ENCODE peak calls at places on chromosomes 5 and 9, in nine cellular contexts. One of them, this sample, is unnamed.

GRCh38 chr5:95583992-95584391 is 29.1 kb downstream of the ARSK start:
- DNase-seq in OCI-LY7: no peak
- DNase-seq in stimulated activated CD8-positive, alpha-beta memory T cell treated with anti-CD3 and anti-CD28 coated beads, Interleukin-12 subunit alpha, Interleukin-12 subunit beta, amount 100 ng/mL, for 4 hours: no peak
- DNase-seq in bronchial epithelial cell: peak; percentile 58
- DNase-seq in C1 segment of cervical spinal cord: no peak
- DNase-seq in DMS153: no peak
- DNase-seq in NCI-H2171: no peak
- DNase-seq in H7: no peak
- DNase-seq in RPMI8226: no peak
- DNase-seq in this sample: no peak

GRCh38 chr5:135494196-135494595 is 41.6 kb downstream of the NEUROG1 start:
- DNase-seq in OCI-LY7: no peak
- DNase-seq in stimulated activated CD8-positive, alpha-beta memory T cell treated with anti-CD3 and anti-CD28 coated beads, Interleukin-12 subunit alpha, Interleukin-12 subunit beta, amount 100 ng/mL, for 4 hours: no peak
- DNase-seq in bronchial epithelial cell: no peak
- DNase-seq in C1 segment of cervical spinal cord: no peak
- DNase-seq in DMS153: no peak
- DNase-seq in NCI-H2171: no peak
- DNase-seq in H7: no peak
- DNase-seq in RPMI8226: no peak
- DNase-seq in this sample: no peak

GRCh38 chr9:84697042-84697441 is 27.5 kb downstream of the NTRK2 start:
- DNase-seq in OCI-LY7: no peak
- DNase-seq in stimulated activated CD8-positive, alpha-beta memory T cell treated with anti-CD3 and anti-CD28 coated beads, Interleukin-12 subunit alpha, Interleukin-12 subunit beta, amount 100 ng/mL, for 4 hours: no peak
- DNase-seq in bronchial epithelial cell: no peak
- DNase-seq in C1 segment of cervical spinal cord: no peak
- DNase-seq in DMS153: no peak
- DNase-seq in NCI-H2171: no peak
- DNase-seq in H7: no peak
- DNase-seq in RPMI8226: no peak
- DNase-seq in this sample: no peak

GRCh38 chr9:136666364-136667216 is 3.9 kb downstream of the EGFL7 start:
- DNase-seq in OCI-LY7: no peak
- DNase-seq in stimulated activated CD8-positive, alpha-beta memory T cell treated with anti-CD3 and anti-CD28 coated beads, Interleukin-12 subunit alpha, Interleukin-12 subunit beta, amount 100 ng/mL, for 4 hours: no peak
- DNase-seq in bronchial epithelial cell: no peak
- DNase-seq in C1 segment of cervical spinal cord: no peak
- DNase-seq in DMS153: no peak
- DNase-seq in NCI-H2171: no peak
- DNase-seq in H7: peak; percentile 86
- DNase-seq in RPMI8226: no peak
- DNase-seq in this sample: no peak

GRCh38 chr5:32785639-32786216 is 74.6 kb downstream of the NPR3 start:
- DNase-seq in OCI-LY7: no peak
- DNase-seq in stimulated activated CD8-positive, alpha-beta memory T cell treated with anti-CD3 and anti-CD28 coated beads, Interleukin-12 subunit alpha, Interleukin-12 subunit beta, amount 100 ng/mL, for 4 hours: no peak
- DNase-seq in bronchial epithelial cell: no peak
- DNase-seq in C1 segment of cervical spinal cord: no peak
- DNase-seq in DMS153: no peak
- DNase-seq in NCI-H2171: no peak
- DNase-seq in H7: no peak
- DNase-seq in RPMI8226: no peak
- DNase-seq in this sample: no peak

GRCh38 chr5:171926311-171926710 is 80.1 kb downstream of the FBXW11 start:
- DNase-seq in OCI-LY7: no peak
- DNase-seq in stimulated activated CD8-positive, alpha-beta memory T cell treated with anti-CD3 and anti-CD28 coated beads, Interleukin-12 subunit alpha, Interleukin-12 subunit beta, amount 100 ng/mL, for 4 hours: no peak
- DNase-seq in bronchial epithelial cell: no peak
- DNase-seq in C1 segment of cervical spinal cord: no peak
- DNase-seq in DMS153: no peak
- DNase-seq in NCI-H2171: no peak
- DNase-seq in H7: no peak
- DNase-seq in RPMI8226: no peak
- DNase-seq in this sample: no peak

GRCh38 chr5:93594591-93595419 is 11.8 kb downstream of the NR2F1 start:
- DNase-seq in OCI-LY7: no peak
- DNase-seq in stimulated activated CD8-positive, alpha-beta memory T cell treated with anti-CD3 and anti-CD28 coated beads, Interleukin-12 subunit alpha, Interleukin-12 subunit beta, amount 100 ng/mL, for 4 hours: no peak
- DNase-seq in bronchial epithelial cell: no peak
- DNase-seq in C1 segment of cervical spinal cord: no peak
- DNase-seq in DMS153: no peak
- DNase-seq in NCI-H2171: no peak
- DNase-seq in H7: peak; percentile 79
- DNase-seq in RPMI8226: no peak
- DNase-seq in this sample: no peak

GRCh38 chr5:62982348-62982747 is 403.7 kb downstream of the LRRC70 start:
- DNase-seq in OCI-LY7: no peak
- DNase-seq in stimulated activated CD8-positive, alpha-beta memory T cell treated with anti-CD3 and anti-CD28 coated beads, Interleukin-12 subunit alpha, Interleukin-12 subunit beta, amount 100 ng/mL, for 4 hours: no peak
- DNase-seq in bronchial epithelial cell: no peak
- DNase-seq in C1 segment of cervical spinal cord: no peak
- DNase-seq in DMS153: no peak
- DNase-seq in NCI-H2171: no peak
- DNase-seq in H7: peak; percentile 3
- DNase-seq in RPMI8226: no peak
- DNase-seq in this sample: no peak

GRCh38 chr5:27466959-27467358 is 428.6 kb upstream of the CDH9 start:
- DNase-seq in OCI-LY7: no peak
- DNase-seq in stimulated activated CD8-positive, alpha-beta memory T cell treated with anti-CD3 and anti-CD28 coated beads, Interleukin-12 subunit alpha, Interleukin-12 subunit beta, amount 100 ng/mL, for 4 hours: no peak
- DNase-seq in bronchial epithelial cell: no peak
- DNase-seq in C1 segment of cervical spinal cord: no peak
- DNase-seq in DMS153: no peak
- DNase-seq in NCI-H2171: no peak
- DNase-seq in H7: no peak
- DNase-seq in RPMI8226: no peak
- DNase-seq in this sample: no peak

GRCh38 chr9:5111696-5112095 is 73.7 kb downstream of the INSL6 start:
- DNase-seq in OCI-LY7: no peak
- DNase-seq in stimulated activated CD8-positive, alpha-beta memory T cell treated with anti-CD3 and anti-CD28 coated beads, Interleukin-12 subunit alpha, Interleukin-12 subunit beta, amount 100 ng/mL, for 4 hours: no peak
- DNase-seq in bronchial epithelial cell: no peak
- DNase-seq in C1 segment of cervical spinal cord: no peak
- DNase-seq in DMS153: no peak
- DNase-seq in NCI-H2171: no peak
- DNase-seq in H7: peak; percentile 20
- DNase-seq in RPMI8226: no peak
- DNase-seq in this sample: no peak